ENCODE peak calls at places on chromosomes 6 and 20, in nine cellular contexts. One of them, this sample, is unnamed.

GRCh38 chr6:44028767-44029166 is 98.5 kb downstream of the MRPL14 start:
- DNase-seq in activated CD4-positive, CD25-positive, alpha-beta regulatory T cell: no peak
- DNase-seq in GM12891: no peak
- DNase-seq in dorsolateral prefrontal cortex: no peak
- DNase-seq in left cardiac atrium: no peak
- DNase-seq in suprapubic skin: peak; percentile 41
- DNase-seq in CD4-positive, CD25-positive, alpha-beta regulatory T cell: no peak
- DNase-seq in kidney tubule cell: no peak
- DNase-seq in neural crest cell: no peak
- DNase-seq in this sample: no peak

GRCh38 chr6:51893356-51893755 is 194.1 kb downstream of the PKHD1 start:
- DNase-seq in kidney tubule cell: peak; percentile 73
- DNase-seq in GM12891: no peak
- DNase-seq in CD4-positive, CD25-positive, alpha-beta regulatory T cell: no peak
- DNase-seq in activated CD4-positive, CD25-positive, alpha-beta regulatory T cell: no peak
- DNase-seq in neural crest cell: no peak
- DNase-seq in suprapubic skin: no peak
- DNase-seq in dorsolateral prefrontal cortex: no peak
- DNase-seq in left cardiac atrium: no peak
- DNase-seq in this sample: peak; percentile 93

GRCh38 chr20:9626357-9626756 is 112.0 kb downstream of the LAMP5 start:
- DNase-seq in CD4-positive, CD25-positive, alpha-beta regulatory T cell: no peak
- DNase-seq in activated CD4-positive, CD25-positive, alpha-beta regulatory T cell: no peak
- DNase-seq in neural crest cell: no peak
- DNase-seq in dorsolateral prefrontal cortex: no peak
- DNase-seq in GM12891: no peak
- DNase-seq in kidney tubule cell: no peak
- DNase-seq in suprapubic skin: no peak
- DNase-seq in left cardiac atrium: no peak
- DNase-seq in this sample: peak; percentile 16

GRCh38 chr6:127776320-127776719 is 124.5 kb downstream of the THEMIS start:
- DNase-seq in kidney tubule cell: no peak
- DNase-seq in CD4-positive, CD25-positive, alpha-beta regulatory T cell: no peak
- DNase-seq in dorsolateral prefrontal cortex: no peak
- DNase-seq in suprapubic skin: no peak
- DNase-seq in activated CD4-positive, CD25-positive, alpha-beta regulatory T cell: no peak
- DNase-seq in neural crest cell: no peak
- DNase-seq in GM12891: no peak
- DNase-seq in left cardiac atrium: no peak
- DNase-seq in this sample: no peak

GRCh38 chr6:137805622-137806021 is 61.4 kb upstream of the TNFAIP3 start:
- DNase-seq in suprapubic skin: no peak
- DNase-seq in dorsolateral prefrontal cortex: no peak
- DNase-seq in neural crest cell: no peak
- DNase-seq in activated CD4-positive, CD25-positive, alpha-beta regulatory T cell: no peak
- DNase-seq in GM12891: no peak
- DNase-seq in CD4-positive, CD25-positive, alpha-beta regulatory T cell: no peak
- DNase-seq in kidney tubule cell: no peak
- DNase-seq in left cardiac atrium: peak; percentile 59
- DNase-seq in this sample: no peak

GRCh38 chr6:53306819-53307347 is 41.9 kb downstream of the ELOVL5 start:
- DNase-seq in neural crest cell: no peak
- DNase-seq in CD4-positive, CD25-positive, alpha-beta regulatory T cell: peak; percentile 74
- DNase-seq in kidney tubule cell: peak; percentile 96
- DNase-seq in suprapubic skin: no peak
- DNase-seq in dorsolateral prefrontal cortex: no peak
- DNase-seq in left cardiac atrium: no peak
- DNase-seq in activated CD4-positive, CD25-positive, alpha-beta regulatory T cell: no peak
- DNase-seq in GM12891: peak; percentile 20
- DNase-seq in this sample: peak; percentile 99

GRCh38 chr6:135830452-135830851 is 21.0 kb upstream of the PDE7B start:
- DNase-seq in GM12891: no peak
- DNase-seq in kidney tubule cell: peak; percentile 19
- DNase-seq in dorsolateral prefrontal cortex: no peak
- DNase-seq in suprapubic skin: no peak
- DNase-seq in CD4-positive, CD25-positive, alpha-beta regulatory T cell: no peak
- DNase-seq in left cardiac atrium: no peak
- DNase-seq in activated CD4-positive, CD25-positive, alpha-beta regulatory T cell: no peak
- DNase-seq in neural crest cell: no peak
- DNase-seq in this sample: peak; percentile 86

GRCh38 chr20:3382836-3383235 is 24.6 kb downstream of the DNAAF9 start:
- DNase-seq in left cardiac atrium: no peak
- DNase-seq in suprapubic skin: no peak
- DNase-seq in CD4-positive, CD25-positive, alpha-beta regulatory T cell: no peak
- DNase-seq in activated CD4-positive, CD25-positive, alpha-beta regulatory T cell: no peak
- DNase-seq in dorsolateral prefrontal cortex: no peak
- DNase-seq in neural crest cell: no peak
- DNase-seq in kidney tubule cell: no peak
- DNase-seq in GM12891: no peak
- DNase-seq in this sample: no peak

GRCh38 chr6:20706293-20707165 is 172.3 kb downstream of the CDKAL1 start:
- DNase-seq in activated CD4-positive, CD25-positive, alpha-beta regulatory T cell: no peak
- DNase-seq in CD4-positive, CD25-positive, alpha-beta regulatory T cell: peak; percentile 42
- DNase-seq in dorsolateral prefrontal cortex: no peak
- DNase-seq in kidney tubule cell: peak; percentile 42
- DNase-seq in left cardiac atrium: no peak
- DNase-seq in neural crest cell: no peak
- DNase-seq in suprapubic skin: no peak
- DNase-seq in GM12891: no peak
- DNase-seq in this sample: peak; percentile 62

GRCh38 chr20:37228656-37229055 is 33.0 kb downstream of the GHRH start:
- DNase-seq in suprapubic skin: peak; percentile 35
- DNase-seq in neural crest cell: no peak
- DNase-seq in left cardiac atrium: no peak
- DNase-seq in kidney tubule cell: no peak
- DNase-seq in activated CD4-positive, CD25-positive, alpha-beta regulatory T cell: no peak
- DNase-seq in GM12891: no peak
- DNase-seq in CD4-positive, CD25-positive, alpha-beta regulatory T cell: no peak
- DNase-seq in dorsolateral prefrontal cortex: no peak
- DNase-seq in this sample: no peak

GRCh38 chr20:63215101-63216040 is 560 bp downstream of the YTHDF1 start:
- DNase-seq in left cardiac atrium: no peak
- DNase-seq in kidney tubule cell: peak; percentile 64
- DNase-seq in dorsolateral prefrontal cortex: no peak
- DNase-seq in CD4-positive, CD25-positive, alpha-beta regulatory T cell: peak; percentile 46
- DNase-seq in GM12891: no peak
- DNase-seq in neural crest cell: peak; percentile 35
- DNase-seq in activated CD4-positive, CD25-positive, alpha-beta regulatory T cell: no peak
- DNase-seq in suprapubic skin: no peak
- DNase-seq in this sample: peak; percentile 59

This sample was measured in renal cortical epithelial cell.